ENCODE peak calls at places on chromosomes 7 and 10, in six cellular contexts. H, O, W, X, J and Q are unnamed samples. For H3K4me1, the result is how much of the 10 kb centered on the place peaks cover.

GRCh38 chr7:120662291-120662690 is 195.7 kb downstream of the TSPAN12 start:
- DNase-seq in H (no peak), O (peak), W (no peak), X (no peak), J (no peak), Q (no peak)

GRCh38 chr10:133315847-133316246 is 7.1 kb downstream of the ZNF511 start:
- DNase-seq in H (no peak), O (no peak), W (no peak), X (no peak), J (peak), Q (no peak)

GRCh38 chr7:81887098-81887497 is 117.3 kb upstream of the HGF start:
- DNase-seq in H (peak), O (peak), W (no peak), X (no peak), J (no peak), Q (no peak)

GRCh38 chr7:121278120-121279021 is 50.4 kb upstream of the WNT16 start:
- DNase-seq in H (no peak), O (peak), W (no peak), X (no peak), J (no peak), Q (no peak)

GRCh38 chr10:5567477-5567876 is 42.7 kb downstream of the CALML3 start:
- DNase-seq in H (no peak), O (no peak), W (no peak), X (no peak), J (no peak), Q (no peak)

GRCh38 chr10:124588736-124589451 is 127.3 kb downstream of the LHPP start:
- DNase-seq in H (peak), O (peak), W (no peak), X (peak), J (no peak), Q (peak)

GRCh38 chr10:46240684-46241565 is 45.9 kb upstream of the ANTXRL start:
- DNase-seq in H (no peak), O (no peak), W (no peak), X (no peak), J (no peak), Q (peak)

GRCh38 chr10:30088178-30088577 is 28.8 kb upstream of the JCAD start:
- DNase-seq in H (no peak), O (no peak), W (no peak), X (no peak), J (no peak), Q (no peak)

GRCh38 chr10:23399701-23400144 is 39.2 kb upstream of the OTUD1 start:
- DNase-seq in H (peak), O (peak), W (no peak), X (peak), J (no peak), Q (no peak)

GRCh38 chr7:108236681-108237415 is 106.7 kb upstream of the LAMB4 start:
- DNase-seq in H (peak), O (peak), W (no peak), X (no peak), J (no peak), Q (no peak)

GRCh38 chr10:49488056-49488455 is 50.9 kb downstream of the ERCC6 start:
- DNase-seq in H (no peak), O (no peak), W (no peak), X (no peak), J (no peak), Q (no peak)

GRCh38 chr7:144028547-144028946 is 20.2 kb upstream of the OR2A5 start:
- DNase-seq in H (no peak), O (no peak), W (no peak), X (no peak), J (no peak), Q (no peak)

GRCh38 chr10:74419491-74420466 is 268.8 kb downstream of the ADK start:
- DNase-seq in H (no peak), O (peak), W (no peak), X (no peak), J (no peak), Q (no peak)

GRCh38 chr10:22534849-22535604 is 179.4 kb downstream of the PIP4K2A start:
- DNase-seq in H (no peak), O (peak), W (no peak), X (no peak), J (no peak), Q (no peak)

GRCh38 chr10:122420624-122421007 is 33.8 kb upstream of the ARMS2 start:
- DNase-seq in H (no peak), O (peak), W (no peak), X (no peak), J (no peak), Q (no peak)

GRCh38 chr10:7193369-7193768 is 217.5 kb downstream of the SFMBT2 start:
- DNase-seq in H (no peak), O (no peak), W (no peak), X (no peak), J (no peak), Q (no peak)

GRCh38 chr7:129607471-129608120 is 3.9 kb upstream of the NRF1 start:
- DNase-seq in H (peak), O (no peak), W (no peak), X (no peak), J (no peak), Q (peak)

GRCh38 chr10:88840104-88840503 is 11.5 kb downstream of the ANKRD22 start:
- DNase-seq in H (no peak), O (no peak), W (no peak), X (no peak), J (no peak), Q (no peak)

GRCh38 chr7:155402941-155403340 is 55.0 kb upstream of the EN2 start:
- DNase-seq in H (no peak), O (no peak), W (no peak), X (no peak), J (no peak), Q (no peak)

GRCh38 chr10:88194041-88194887 is 330.8 kb downstream of the PTEN start:
- DNase-seq in H (no peak), O (no peak), W (no peak), X (no peak), J (no peak), Q (no peak)

GRCh38 chr7:92794386-92794785 is 42.0 kb downstream of the CDK6 start:
- DNase-seq in H (no peak), O (no peak), W (no peak), X (no peak), J (no peak), Q (no peak)

GRCh38 chr7:42144253-42145002 is 92.6 kb downstream of the GLI3 start:
- DNase-seq in H (no peak), O (peak), W (no peak), X (no peak), J (no peak), Q (no peak)

GRCh38 chr7:107505997-107506682 is 36.3 kb downstream of the GPR22 start:
- DNase-seq in H (no peak), O (peak), W (no peak), X (no peak), J (no peak), Q (peak)

GRCh38 chr7:46577394-46577793 is 656.3 kb upstream of the IGFBP3 start:
- DNase-seq in H (no peak), O (no peak), W (no peak), X (no peak), J (no peak), Q (no peak)

GRCh38 chr7:68185641-68186040 is 1189.0 kb downstream of the TYW1 start:
- DNase-seq in H (no peak), O (no peak), W (no peak), X (no peak), J (no peak), Q (no peak)

GRCh38 chr10:51960494-51960895 is 261.1 kb upstream of the CSTF2T start:
- DNase-seq in H (peak), O (peak), W (no peak), X (no peak), J (no peak), Q (peak)
- H3K4me3 ChIP-seq in H (no peak), O (no peak), W (peak), X (no peak), J (no peak), Q (no peak)

DNA sequence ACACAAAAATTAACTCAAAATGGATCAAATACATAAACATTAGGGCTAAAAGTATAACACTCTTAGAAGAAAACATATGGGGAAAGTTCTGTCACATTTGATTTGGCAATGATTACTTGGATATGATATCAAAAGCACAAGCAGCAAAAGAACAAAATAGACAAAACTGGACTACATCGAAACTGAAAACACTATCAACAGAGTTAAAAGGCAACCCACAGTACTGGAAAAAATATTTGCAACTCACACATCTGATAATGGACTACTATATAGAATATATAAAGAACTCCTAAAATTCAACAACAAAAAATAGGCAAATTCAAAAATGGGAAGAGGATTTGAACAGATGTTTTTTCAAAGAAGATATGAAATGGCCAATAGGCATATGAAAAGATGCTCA is 51.0 kb downstream of the COA1 start:
- DNase-seq in H (no peak), O (no peak), W (no peak), X (no peak), J (no peak), Q (no peak)
- H3K4me1 ChIP-seq in H (under half), O (under half), W (under half), X (under half), J (under half), Q (under half)

GRCh38 chr7:130732980-130733865 is 784 bp downstream of the KLF14 start:
- DNase-seq in H (peak), O (peak), W (no peak), X (peak), J (peak), Q (peak)
- H3K4me3 ChIP-seq in H (peak), O (no peak), W (peak), X (no peak), J (peak), Q (peak)

GRCh38 chr10:11879387-11880168 is 56.4 kb downstream of the PROSER2 start:
- DNase-seq in H (no peak), O (no peak), W (no peak), X (no peak), J (no peak), Q (no peak)
- H3K4me1 ChIP-seq in H (under half), O (under half), W (under half), X (under half), J (under half), Q (under half)

GRCh38 chr10:4532976-4533375 is 293.0 kb upstream of the AKR1E2 start:
- DNase-seq in H (no peak), O (no peak), W (no peak), X (no peak), J (no peak), Q (no peak)
- H3K4me3 ChIP-seq in H (no peak), O (no peak), W (no peak), X (no peak), J (no peak), Q (no peak)

GRCh38 chr10:44992070-44992731 is 8.5 kb upstream of the ZNF22 start:
- DNase-seq in H (no peak), O (no peak), W (no peak), X (peak), J (no peak), Q (peak)
- H3K4me1 ChIP-seq in H (under half), O (under half), W (under half), X (under half), J (half or more), Q (under half)

DNA sequence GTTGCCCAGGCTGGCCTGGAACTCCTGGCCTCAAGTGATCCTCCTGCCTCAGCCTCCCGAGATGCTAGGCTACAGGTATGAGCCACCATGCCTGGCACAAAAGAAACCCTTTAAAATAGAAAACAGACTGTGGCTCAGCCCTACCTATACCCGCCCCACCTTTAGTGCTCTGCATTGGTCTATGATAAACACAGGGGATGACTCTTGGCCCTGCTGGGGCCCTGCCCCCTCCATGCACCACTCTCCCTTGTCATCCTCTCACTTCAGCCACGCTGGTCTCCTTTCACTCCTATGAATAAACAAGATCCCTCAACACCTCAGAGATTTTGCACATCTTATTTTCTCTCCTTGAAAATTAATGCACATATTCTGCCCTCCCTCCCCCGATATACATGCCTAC is 251.4 kb upstream of the KLF14 start:
- DNase-seq in H (no peak), O (no peak), W (no peak), X (no peak), J (no peak), Q (no peak)
- H3K4me3 ChIP-seq in H (no peak), O (no peak), W (no peak), X (no peak), J (no peak), Q (no peak)

GRCh38 chr7:1123721-1124120 is 35.8 kb downstream of the GPER1 start:
- DNase-seq in H (peak), O (peak), W (peak), X (peak), J (peak), Q (peak)

GRCh38 chr7:1122832-1123501 is 35.1 kb downstream of the GPER1 start:
- DNase-seq in H (no peak), O (no peak), W (no peak), X (peak), J (peak), Q (peak)

GRCh38 chr7:1121886-1122831 is 34.2 kb downstream of the GPER1 start:
- DNase-seq in H (no peak), O (no peak), W (no peak), X (peak), J (peak), Q (no peak)

GRCh38 chr7:1120791-1121190 is 32.9 kb downstream of the GPER1 start:
- DNase-seq in H (no peak), O (no peak), W (no peak), X (no peak), J (peak), Q (no peak)

GRCh38 chr7:1121476-1121875 is 33.6 kb downstream of the GPER1 start:
- DNase-seq in H (no peak), O (no peak), W (no peak), X (no peak), J (peak), Q (peak)
- H3K4me1 ChIP-seq in H (under half), O (under half), W (under half), X (under half), J (under half), Q (under half)